ENCODE peak calls at places on chromosomes 11 and 22, in eight cellular contexts. F is astrocyte; J is ovary; A is IMR-90; M is mesendoderm; C is CD8-positive, alpha-beta T cell; L is brain microvascular endothelial cell; S is uterus. Z is an unnamed sample.

GRCh38 chr11:66491315-66491935 is 11.2 kb downstream of the DPP3 start:
- DNase-seq in F (no peak), J (no peak), A (no peak), M (peak; percentile 45), C (no peak), L (no peak), S (no peak), Z (peak; percentile 94)

GRCh38 chr11:66912361-66912760 is 45.8 kb downstream of the PC start:
- DNase-seq in F (no peak), J (no peak), A (no peak), M (peak; percentile 34), C (no peak), L (no peak), S (no peak), Z (no peak)

GRCh38 chr11:84103096-84103495 is 816.9 kb upstream of the CCDC90B start:
- DNase-seq in F (no peak), J (no peak), A (no peak), M (no peak), C (no peak), L (no peak), S (no peak), Z (no peak)

GRCh38 chr11:110434952-110435779 is 5.4 kb downstream of the FDX1 start:
- DNase-seq in F (no peak), J (no peak), A (no peak), M (peak; percentile 46), C (no peak), L (no peak), S (no peak), Z (peak; percentile 40)

GRCh38 chr11:117879516-117880480 is 3.3 kb upstream of the FXYD6 start:
- DNase-seq in F (no peak), J (no peak), A (no peak), M (peak; percentile 46), C (peak; percentile 46), L (no peak), S (no peak), Z (no peak)

GRCh38 chr22:35150163-35151107 is 84.5 kb downstream of the ISX start:
- DNase-seq in F (peak; percentile 2), J (peak; percentile 54), A (peak; percentile 42), M (peak; percentile 74), C (peak; percentile 67), L (peak; percentile 51), S (peak; percentile 36), Z (peak; percentile 77)

GRCh38 chr11:72783144-72783910 is 10.5 kb downstream of the STARD10 start:
- DNase-seq in F (no peak), J (no peak), A (no peak), M (no peak), C (no peak), L (no peak), S (no peak), Z (peak; percentile 20)

GRCh38 chr11:34926101-34926830 is 9.8 kb downstream of the PDHX start:
- DNase-seq in F (peak; percentile 33), J (no peak), A (peak; percentile 62), M (peak; percentile 50), C (no peak), L (peak; percentile 24), S (no peak), Z (no peak)

GRCh38 chr11:3885855-3886254 is 30.4 kb downstream of the STIM1 start:
- DNase-seq in F (no peak), J (no peak), A (no peak), M (no peak), C (no peak), L (peak; percentile 10), S (no peak), Z (no peak)

GRCh38 chr11:2509481-2510001 is 64.7 kb downstream of the KCNQ1 start:
- DNase-seq in F (no peak), J (no peak), A (no peak), M (no peak), C (no peak), L (no peak), S (peak; percentile 11), Z (peak; percentile 43)

GRCh38 chr11:2521681-2522630 is 77.1 kb downstream of the KCNQ1 start:
- DNase-seq in F (no peak), J (peak; percentile 24), A (no peak), M (no peak), C (peak; percentile 48), L (no peak), S (peak; percentile 10), Z (peak; percentile 46)

GRCh38 chr11:96317576-96317975 is 25.4 kb downstream of the MAML2 start:
- DNase-seq in F (no peak), J (no peak), A (no peak), M (no peak), C (no peak), L (no peak), S (no peak), Z (no peak)

GRCh38 chr11:80024119-80024518 is 583.3 kb upstream of the TENM4 start:
- DNase-seq in F (no peak), J (no peak), A (no peak), M (peak; percentile 86), C (no peak), L (peak; percentile 2), S (no peak), Z (no peak)

DNA sequence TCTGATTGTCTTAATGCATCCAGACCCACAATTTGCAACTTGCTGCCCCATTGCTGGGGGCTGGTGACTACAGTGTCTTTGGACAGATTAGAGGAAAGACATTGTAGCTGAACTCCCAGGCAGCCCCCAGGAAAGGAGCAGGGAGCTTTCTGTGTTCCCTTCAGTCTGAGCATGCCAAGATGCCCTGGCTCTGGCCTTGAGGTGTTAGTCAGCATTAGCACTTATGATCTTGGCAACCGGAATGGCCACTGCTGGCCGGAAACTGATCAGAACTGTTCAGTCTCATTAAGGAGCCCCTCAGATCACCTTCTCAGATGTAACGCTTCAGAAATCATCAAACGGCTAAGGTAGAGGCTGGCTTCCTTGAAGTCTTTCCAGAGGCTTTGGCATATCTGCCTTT is 195.2 kb downstream of the NAV2 start:
- DNase-seq in F (no peak), J (peak; percentile 52), A (no peak), M (no peak), C (no peak), L (no peak), S (no peak), Z (no peak)
- H3K36me3 ChIP-seq in F (no peaks in the 10 kb centered on the region), J (no peaks in the 10 kb centered on the region), A (no peaks in the 10 kb centered on the region), M (no peaks in the 10 kb centered on the region), C (no peaks in the 10 kb centered on the region), L (no peaks in the 10 kb centered on the region), S (no peaks in the 10 kb centered on the region), Z (no peaks in the 10 kb centered on the region)

GRCh38 chr11:10288316-10288715 is 5.7 kb downstream of the SBF2 start:
- DNase-seq in F (no peak), J (no peak), A (no peak), M (no peak), C (no peak), L (no peak), S (no peak), Z (no peak)

GRCh38 chr11:10288881-10289764 is 4.9 kb downstream of the SBF2 start:
- DNase-seq in F (no peak), J (no peak), A (no peak), M (no peak), C (no peak), L (no peak), S (no peak), Z (peak; percentile 23)

GRCh38 chr11:10287766-10288165 is 6.3 kb downstream of the SBF2 start:
- DNase-seq in F (no peak), J (no peak), A (no peak), M (no peak), C (no peak), L (no peak), S (no peak), Z (no peak)

GRCh38 chr11:10287140-10287539 is 6.9 kb downstream of the SBF2 start:
- DNase-seq in F (no peak), J (no peak), A (peak; percentile 26), M (no peak), C (no peak), L (peak; percentile 18), S (no peak), Z (no peak)

GRCh38 chr11:10289765-10290420 is 4.1 kb downstream of the SBF2 start:
- DNase-seq in F (no peak), J (no peak), A (no peak), M (no peak), C (no peak), L (no peak), S (no peak), Z (peak; percentile 36)
- H3K4me3 ChIP-seq in F (no peak overlapping the region), J (no peak overlapping the region), A (no peak overlapping the region), M (no peak overlapping the region), C (no peak overlapping the region), L (no peak overlapping the region), S (no peak overlapping the region), Z (no peak overlapping the region)

GRCh38 chr11:44652901-44653644 is 73.7 kb upstream of the TSPAN18 start:
- DNase-seq in F (no peak), J (no peak), A (no peak), M (no peak), C (no peak), L (no peak), S (no peak), Z (no peak)

GRCh38 chr11:44658451-44658850 is 68.3 kb upstream of the TSPAN18 start:
- DNase-seq in F (no peak), J (no peak), A (peak; percentile 13), M (peak; percentile 57), C (no peak), L (peak; percentile 25), S (no peak), Z (peak; percentile 70)

GRCh38 chr11:44654596-44654995 is 72.2 kb upstream of the TSPAN18 start:
- DNase-seq in F (no peak), J (no peak), A (no peak), M (no peak), C (no peak), L (no peak), S (no peak), Z (no peak)

GRCh38 chr11:44651535-44652130 is 75.1 kb upstream of the TSPAN18 start:
- DNase-seq in F (no peak), J (no peak), A (no peak), M (no peak), C (no peak), L (no peak), S (no peak), Z (peak; percentile 19)

DNA sequence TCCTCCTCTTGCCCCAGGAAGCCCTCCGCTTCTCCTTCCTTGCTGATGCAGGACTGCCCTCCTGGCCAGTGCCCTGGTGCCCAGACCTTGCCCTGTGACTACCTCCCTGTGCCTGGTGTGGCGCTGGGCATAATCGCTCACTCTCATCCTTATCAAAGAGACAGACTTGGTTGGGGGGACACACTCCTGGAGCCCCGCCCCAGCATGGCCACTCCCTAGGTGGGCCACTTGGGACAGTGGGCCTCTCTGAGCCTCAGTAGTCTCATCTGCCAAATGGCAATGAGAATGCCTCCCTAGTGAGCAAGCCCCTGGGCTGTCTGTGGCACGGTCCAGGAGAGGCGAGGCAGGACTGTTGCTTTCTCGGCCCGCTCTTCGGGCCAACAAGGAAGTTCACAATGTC is 72.7 kb upstream of the TSPAN18 start:
- DNase-seq in F (no peak), J (no peak), A (no peak), M (no peak), C (no peak), L (no peak), S (no peak), Z (no peak)
- H3K27me3 ChIP-seq in F (peaks cover 22% of the 10 kb centered on the region), J (no peaks in the 10 kb centered on the region), A (peaks cover 28% of the 10 kb centered on the region), M (no peaks in the 10 kb centered on the region), C (no peaks in the 10 kb centered on the region), L (peaks cover 11% of the 10 kb centered on the region), S (no peaks in the 10 kb centered on the region), Z (peaks cover 2% of the 10 kb centered on the region)

DNA sequence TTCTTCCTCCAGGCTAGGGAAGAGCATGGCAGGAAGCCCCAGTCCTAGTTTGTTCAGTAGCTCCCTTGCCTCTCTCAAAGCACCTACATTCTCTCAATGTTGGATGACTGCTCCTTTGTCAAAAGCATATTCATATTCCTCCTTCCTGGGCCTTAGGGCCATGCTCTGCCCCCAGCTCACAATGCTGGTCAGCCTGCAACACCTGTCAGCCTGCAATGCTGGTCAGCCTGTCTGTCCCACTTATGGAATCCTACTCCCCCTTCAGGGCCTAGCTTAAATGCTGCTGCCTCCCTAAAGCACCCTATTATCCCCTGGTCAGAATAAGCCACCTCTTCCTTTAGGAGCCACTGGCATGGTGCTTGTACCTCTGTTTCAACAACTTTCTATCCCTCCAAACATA is 45.2 kb downstream of the SERGEF start:
- DNase-seq in F (no peak), J (no peak), A (no peak), M (no peak), C (no peak), L (no peak), S (no peak), Z (no peak)
- H3K36me3 ChIP-seq in F (no peaks in the 10 kb centered on the region), J (no peaks in the 10 kb centered on the region), A (no peaks in the 10 kb centered on the region), M (no peaks in the 10 kb centered on the region), C (peaks cover 4% of the 10 kb centered on the region), L (no peaks in the 10 kb centered on the region), S (no peaks in the 10 kb centered on the region), Z (no peaks in the 10 kb centered on the region)